ENCODE peak calls at places on chromosomes 11 and 22, in eight cellular contexts. R is esophagus squamous epithelium, Z is sigmoid colon, P is HCT116, I is IMR-90, G is right lobe of liver, V is uterus, Q is prostate gland. H is an unnamed sample.

GRCh38 chr11:26783997-26784396 is 62.1 kb upstream of the SLC5A12 start:
- DNase-seq in R (no peak), Z (no peak), P (no peak), I (no peak), G (no peak), V (no peak), Q (no peak), H (no peak)

GRCh38 chr11:121048464-121049233 is 24.7 kb downstream of the TBCEL start:
- DNase-seq in R (no peak), Z (no peak), P (no peak), I (peak), G (no peak), V (no peak), Q (no peak), H (no peak)

GRCh38 chr11:111561801-111562325 is 21.3 kb downstream of the LAYN start:
- DNase-seq in R (no peak), Z (no peak), P (no peak), I (peak), G (no peak), V (no peak), Q (no peak), H (peak)

GRCh38 chr22:38862375-38863329 is 9.4 kb downstream of the CBX6 start:
- DNase-seq in R (no peak), Z (peak), P (no peak), I (no peak), G (peak), V (peak), Q (no peak), H (no peak)

GRCh38 chr11:26931248-26931631 is 62.7 kb upstream of the FIBIN start:
- DNase-seq in R (no peak), Z (no peak), P (no peak), I (peak), G (no peak), V (no peak), Q (no peak), H (no peak)

GRCh38 chr11:75562836-75563484 is 907 bp downstream of the SERPINH1 start:
- DNase-seq in R (no peak), Z (no peak), P (no peak), I (peak), G (no peak), V (no peak), Q (peak), H (no peak)

GRCh38 chr11:108609681-108610080 is 16.1 kb upstream of the EXPH5 start:
- DNase-seq in R (no peak), Z (no peak), P (no peak), I (peak), G (no peak), V (no peak), Q (no peak), H (no peak)

GRCh38 chr11:24233041-24233440 is 263.8 kb upstream of the LUZP2 start:
- DNase-seq in R (no peak), Z (no peak), P (no peak), I (no peak), G (no peak), V (no peak), Q (no peak), H (no peak)

GRCh38 chr11:94201004-94201465 is 72.4 kb downstream of the PANX1 start:
- DNase-seq in R (no peak), Z (no peak), P (no peak), I (peak), G (peak), V (no peak), Q (no peak), H (no peak)

GRCh38 chr11:282630-283360 is 4.6 kb downstream of the NLRP6 start:
- DNase-seq in R (no peak), Z (no peak), P (no peak), I (no peak), G (no peak), V (no peak), Q (no peak), H (peak)

GRCh38 chr22:47337161-47337621 is 574.7 kb downstream of the TBC1D22A start:
- DNase-seq in R (no peak), Z (no peak), P (peak), I (peak), G (no peak), V (no peak), Q (peak), H (peak)

GRCh38 chr11:130300567-130300966 is 14.2 kb downstream of the ZBTB44 start:
- DNase-seq in R (no peak), Z (no peak), P (no peak), I (no peak), G (no peak), V (no peak), Q (no peak), H (no peak)

GRCh38 chr11:27705873-27706820 is 5.9 kb upstream of the BDNF start:
- DNase-seq in R (no peak), Z (no peak), P (no peak), I (peak), G (no peak), V (no peak), Q (no peak), H (no peak)

DNA sequence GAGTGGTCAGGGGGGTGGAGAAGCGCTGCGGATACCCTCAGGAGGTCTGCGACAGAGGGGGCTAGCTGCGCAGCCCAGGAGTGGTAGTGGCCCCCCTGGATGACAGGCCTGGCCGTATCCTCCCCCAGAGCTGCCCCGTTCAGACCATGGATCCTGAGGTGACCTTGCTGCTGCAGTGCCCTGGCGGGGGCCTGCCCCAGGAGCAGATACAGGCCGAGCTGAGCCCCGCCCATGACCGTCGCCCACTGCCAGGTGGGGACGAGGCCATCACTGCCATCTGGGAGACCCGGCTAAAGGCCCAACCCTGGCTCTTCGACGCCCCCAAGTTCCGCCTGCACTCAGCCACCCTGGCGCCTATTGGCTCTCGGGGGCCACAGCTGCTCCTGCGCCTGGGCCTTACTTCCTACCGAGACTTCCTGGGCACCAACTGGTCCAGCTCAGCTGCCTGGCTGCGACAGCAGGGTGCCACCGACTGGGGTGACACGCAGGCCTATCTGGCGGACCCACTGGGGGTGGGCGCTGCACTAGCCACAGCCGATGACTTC is 505 bp downstream of the NUDT22 start:
- DNase-seq in R (no peak), Z (peak), P (no peak), I (no peak), G (peak), V (peak), Q (no peak), H (no peak)
- TF ChIP-seq POLR2A in R (peak), Z (no peak), P (no peak), I (no peak), G (no peak), V (no peak), Q (no peak), H (no peak)

GRCh38 chr22:46289244-46289891 is 7.3 kb upstream of the GTSE1 start:
- DNase-seq in R (no peak), Z (no peak), P (no peak), I (no peak), G (no peak), V (no peak), Q (no peak), H (no peak)

GRCh38 chr22:46286006-46286405 is 10.7 kb upstream of the GTSE1 start:
- DNase-seq in R (no peak), Z (no peak), P (no peak), I (peak), G (no peak), V (no peak), Q (no peak), H (no peak)

GRCh38 chr22:46286941-46287872 is 9.5 kb upstream of the GTSE1 start:
- DNase-seq in R (no peak), Z (no peak), P (no peak), I (no peak), G (no peak), V (no peak), Q (no peak), H (no peak)

GRCh38 chr22:46288846-46289243 is 7.8 kb upstream of the GTSE1 start:
- DNase-seq in R (no peak), Z (no peak), P (no peak), I (no peak), G (no peak), V (no peak), Q (no peak), H (no peak)

GRCh38 chr22:46287873-46288751 is 8.6 kb upstream of the GTSE1 start:
- DNase-seq in R (peak), Z (no peak), P (no peak), I (no peak), G (no peak), V (no peak), Q (no peak), H (no peak)
- TF ChIP-seq POLR2A in R (no peak), Z (no peak), P (no peak), I (no peak), G (no peak), V (no peak), Q (no peak), H (no peak)

GRCh38 chr11:64304032-64304315 is 1.4 kb upstream of the ESRRA start:
- DNase-seq in R (no peak), Z (peak), P (no peak), I (no peak), G (no peak), V (no peak), Q (no peak), H (no peak)

GRCh38 chr11:64305691-64306562 is 603 bp downstream of the ESRRA start:
- DNase-seq in R (peak), Z (peak), P (peak), I (peak), G (peak), V (peak), Q (peak), H (no peak)

GRCh38 chr11:64305075-64305690 is at the start of gene ESRRA:
- DNase-seq in R (peak), Z (peak), P (peak), I (peak), G (peak), V (peak), Q (peak), H (peak)

GRCh38 chr11:64303109-64304031 is 2.0 kb upstream of the ESRRA start:
- DNase-seq in R (no peak), Z (no peak), P (no peak), I (no peak), G (no peak), V (no peak), Q (no peak), H (no peak)

DNA sequence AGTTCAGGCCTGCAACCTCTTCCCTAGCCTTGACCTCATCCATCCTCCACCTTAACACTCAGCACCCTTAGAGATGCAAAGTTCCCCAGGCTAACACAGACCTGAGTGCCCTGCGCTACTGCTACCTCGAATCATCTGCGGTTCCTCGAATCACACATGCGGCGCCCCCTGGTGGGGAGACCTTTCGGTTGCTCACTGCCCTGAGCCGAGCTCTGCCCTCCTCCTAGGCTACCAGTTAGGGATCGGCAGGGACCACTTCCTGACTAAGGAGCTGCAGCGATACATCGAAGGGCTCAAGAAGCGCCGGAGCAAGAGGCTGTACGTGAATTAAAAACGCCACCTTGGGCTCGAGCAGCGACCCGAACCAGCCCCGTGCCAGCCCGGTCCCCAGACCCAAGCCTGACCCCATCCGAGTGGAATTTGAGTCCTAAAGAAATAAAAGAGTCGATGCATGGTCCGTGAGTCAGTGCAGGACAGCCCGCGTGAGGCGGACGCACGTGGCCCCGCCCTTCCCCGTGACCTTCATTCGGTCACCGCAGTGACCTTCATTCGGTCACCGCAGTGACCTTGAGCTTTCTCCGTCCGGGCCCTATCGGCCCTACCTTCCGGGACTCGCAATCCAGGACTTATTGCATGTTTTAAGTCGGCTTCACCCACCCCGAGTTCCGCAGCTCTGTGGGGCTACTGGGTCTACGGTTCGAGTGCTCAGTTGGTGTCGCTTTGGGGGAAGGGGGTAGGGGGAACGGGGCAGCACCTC is 830 bp upstream of the ESRRA start:
- DNase-seq in R (peak), Z (peak), P (peak), I (peak), G (peak), V (peak), Q (peak), H (peak)
- TF ChIP-seq POLR2A in R (peak), Z (no peak), P (peak), I (no peak), G (peak), V (no peak), Q (no peak), H (no peak)

GRCh38 chr11:46122955-46123354 is 1.7 kb upstream of the PHF21A start:
- DNase-seq in R (no peak), Z (no peak), P (no peak), I (peak), G (no peak), V (no peak), Q (no peak), H (no peak)

GRCh38 chr11:46121328-46121723 is at the start of gene PHF21A:
- DNase-seq in R (peak), Z (peak), P (peak), I (peak), G (peak), V (peak), Q (peak), H (peak)

GRCh38 chr11:46120361-46120710 is 918 bp downstream of the PHF21A start:
- DNase-seq in R (no peak), Z (peak), P (no peak), I (no peak), G (peak), V (peak), Q (no peak), H (no peak)

GRCh38 chr11:46120711-46121327 is 435 bp downstream of the PHF21A start:
- DNase-seq in R (no peak), Z (peak), P (no peak), I (peak), G (peak), V (peak), Q (no peak), H (peak)

GRCh38 chr11:46121724-46122477 is 647 bp upstream of the PHF21A start:
- DNase-seq in R (no peak), Z (peak), P (peak), I (peak), G (peak), V (peak), Q (peak), H (peak)
- TF ChIP-seq POLR2A in R (peak), Z (no peak), P (peak), I (no peak), G (peak), V (peak), Q (peak), H (peak)

DNA sequence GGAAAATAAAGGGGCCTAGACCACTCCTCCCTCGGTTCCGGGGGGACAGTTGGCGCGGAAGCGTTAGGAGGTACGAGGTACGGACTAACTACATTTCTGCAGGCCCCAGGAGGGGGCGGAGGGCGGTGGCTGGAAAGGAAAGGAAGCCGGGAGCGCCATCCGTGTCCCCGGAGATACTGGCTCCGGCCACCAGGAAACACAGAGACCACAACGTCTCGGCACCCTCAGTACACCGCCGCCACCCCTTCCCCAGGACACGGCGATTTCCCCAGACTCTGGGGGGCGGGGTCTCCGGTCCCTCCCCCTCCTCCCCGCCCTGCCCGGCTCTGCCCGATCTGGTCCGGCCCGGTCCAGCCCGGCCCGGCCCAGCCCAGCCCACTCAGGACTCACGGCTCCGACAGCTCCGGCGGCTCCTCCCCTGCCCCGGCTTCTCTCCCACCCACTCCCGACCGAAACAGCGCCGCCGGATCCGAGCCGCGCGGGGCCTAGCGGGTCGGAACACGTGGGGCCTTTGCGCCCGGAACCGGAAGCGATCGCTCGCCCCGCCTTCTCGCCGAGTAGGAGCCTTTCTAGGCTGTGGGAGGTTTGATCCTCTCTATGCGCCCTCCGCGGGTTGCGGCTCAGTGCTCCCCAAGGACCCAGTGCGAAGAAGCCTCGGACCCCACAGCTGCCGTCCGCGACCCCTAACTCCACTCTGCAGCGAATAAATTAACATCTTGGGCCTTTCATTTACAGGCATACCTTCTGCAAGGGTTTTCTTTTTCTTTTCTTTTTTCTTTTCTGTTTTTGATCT is at the start of gene ZNF202:
- DNase-seq in R (peak), Z (peak), P (peak), I (peak), G (peak), V (peak), Q (peak), H (peak)
- TF ChIP-seq POLR2A in R (peak), Z (peak), P (no peak), I (peak), G (peak), V (peak), Q (peak), H (peak)

GRCh38 chr11:119339581-119340334 is 925 bp downstream of the C1QTNF5 start:
- DNase-seq in R (no peak), Z (peak), P (no peak), I (no peak), G (peak), V (peak), Q (no peak), H (no peak)

GRCh38 chr11:119342023-119342300 is 1.3 kb upstream of the C1QTNF5 start:
- DNase-seq in R (no peak), Z (no peak), P (no peak), I (no peak), G (no peak), V (no peak), Q (no peak), H (no peak)

GRCh38 chr11:119341222-119342022 is 739 bp upstream of the C1QTNF5 start:
- DNase-seq in R (no peak), Z (no peak), P (no peak), I (no peak), G (no peak), V (no peak), Q (no peak), H (no peak)

GRCh38 chr11:119338946-119339580 is 1.6 kb downstream of the C1QTNF5 start:
- DNase-seq in R (no peak), Z (no peak), P (no peak), I (no peak), G (no peak), V (no peak), Q (no peak), H (no peak)

GRCh38 chr11:119340335-119341221 is at the start of gene C1QTNF5:
- DNase-seq in R (no peak), Z (peak), P (no peak), I (peak), G (no peak), V (peak), Q (peak), H (no peak)
- TF ChIP-seq POLR2A in R (no peak), Z (no peak), P (no peak), I (no peak), G (no peak), V (no peak), Q (peak), H (no peak)

GRCh38 chr11:66311470-66311964 is 5.3 kb downstream of the CD248 start:
- DNase-seq in R (no peak), Z (no peak), P (no peak), I (no peak), G (no peak), V (no peak), Q (no peak), H (no peak)

GRCh38 chr11:66313321-66314185 is 3.3 kb downstream of the CD248 start:
- DNase-seq in R (no peak), Z (no peak), P (no peak), I (peak), G (peak), V (peak), Q (no peak), H (no peak)

GRCh38 chr11:66311965-66312548 is 4.8 kb downstream of the CD248 start:
- DNase-seq in R (peak), Z (peak), P (peak), I (peak), G (peak), V (peak), Q (peak), H (peak)

GRCh38 chr11:66314186-66314501 is 2.7 kb downstream of the CD248 start:
- DNase-seq in R (no peak), Z (no peak), P (no peak), I (no peak), G (no peak), V (no peak), Q (no peak), H (no peak)

DNA sequence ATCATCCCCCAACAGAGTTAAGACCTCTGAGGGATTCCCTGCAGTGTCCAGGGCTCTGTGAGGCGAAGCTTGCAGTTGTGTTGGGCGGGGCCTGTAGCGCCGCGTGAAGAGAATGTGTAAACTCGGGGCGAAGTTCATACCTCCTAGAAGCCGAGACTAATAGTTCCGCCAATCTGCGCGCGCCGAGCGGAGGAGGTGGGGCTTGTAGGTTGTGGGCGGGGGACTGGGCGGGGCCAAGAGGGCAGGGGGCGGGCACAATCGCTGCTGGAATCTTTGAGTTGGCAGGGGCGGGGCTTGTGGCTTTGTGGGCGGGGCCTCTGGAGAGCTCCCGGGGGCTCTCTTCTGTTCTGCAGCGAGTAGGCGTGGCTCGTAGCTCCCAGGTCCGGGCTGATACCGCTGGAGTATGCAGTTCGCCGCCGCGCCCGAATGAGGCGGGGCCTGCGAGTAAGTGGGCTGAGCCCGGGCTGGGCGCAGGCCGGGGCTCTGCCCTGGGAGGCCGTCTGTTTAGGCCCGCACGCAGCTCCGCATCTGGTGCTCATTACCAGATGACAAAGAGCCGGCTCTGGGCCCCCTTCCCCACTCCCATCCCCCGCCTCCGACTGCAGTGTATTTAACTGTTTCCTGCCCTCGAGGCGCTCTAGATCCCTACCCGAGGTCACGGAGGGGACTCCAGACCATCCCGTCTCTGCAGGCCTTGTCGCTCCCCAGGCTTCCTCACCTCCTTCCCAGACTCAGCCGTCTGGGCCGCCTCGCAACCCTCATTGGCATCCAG is 4.1 kb downstream of the CD248 start:
- DNase-seq in R (peak), Z (peak), P (peak), I (peak), G (peak), V (peak), Q (peak), H (peak)
- TF ChIP-seq POLR2A in R (peak), Z (peak), P (peak), I (peak), G (peak), V (peak), Q (peak), H (peak)

H was measured in H54.